ENCODE peak calls at places on chromosomes 16 and 17, in four cellular contexts. F is NCI-H1436, L is T-helper 9 cell, R is AG08396. M is an unnamed sample.

GRCh38 chr17:77132411-77133086 is 8.2 kb upstream of the SEC14L1 start:
- DNase-seq in F (no peak), L (no peak), R (no peak), M (no peak)

GRCh38 chr17:31654936-31655335 is 204.1 kb downstream of the COPRS start:
- DNase-seq in F (no peak), L (no peak), R (no peak), M (no peak)

GRCh38 chr16:3094289-3095027 is 4.6 kb downstream of the ZSCAN10 start:
- DNase-seq in F (peak; percentile 27), L (peak; percentile 40), R (peak; percentile 69), M (peak; percentile 56)

GRCh38 chr17:45221997-45222272 is 250 bp downstream of the FMNL1 start:
- DNase-seq in F (no peak), L (no peak), R (peak; percentile 17), M (no peak)

GRCh38 chr16:71230122-71230845 is at the start of gene HYDIN:
- DNase-seq in F (peak; percentile 83), L (no peak), R (peak; percentile 58), M (peak; percentile 80)

GRCh38 chr16:65547799-65548446 is 426.1 kb upstream of the CDH11 start:
- DNase-seq in F (no peak), L (no peak), R (peak; percentile 71), M (no peak)

GRCh38 chr16:68446941-68447675 is 1.2 kb downstream of the SMPD3 start:
- DNase-seq in F (peak; percentile 25), L (no peak), R (no peak), M (peak; percentile 24)

GRCh38 chr17:71986886-71987285 is 133.9 kb upstream of the SOX9 start:
- DNase-seq in F (no peak), L (no peak), R (no peak), M (no peak)

GRCh38 chr17:56475121-56475520 is 118.4 kb upstream of the NOG start:
- DNase-seq in F (no peak), L (no peak), R (no peak), M (no peak)

GRCh38 chr17:41519501-41520224 is 973 bp upstream of the KRT15 start:
- DNase-seq in F (peak; percentile 36), L (no peak), R (no peak), M (peak; percentile 89)

GRCh38 chr17:29622337-29623282 is at the start of gene CORO6:
- DNase-seq in F (peak; percentile 82), L (peak; percentile 72), R (peak; percentile 80), M (peak; percentile 82)

GRCh38 chr16:12016166-12016947 is 39.8 kb downstream of the SNX29 start:
- DNase-seq in F (no peak), L (no peak), R (no peak), M (no peak)

GRCh38 chr16:19375561-19376158 is 42.0 kb upstream of the TMC5 start:
- DNase-seq in F (peak; percentile 35), L (no peak), R (peak; percentile 67), M (peak; percentile 60)